ENCODE peak calls at places on chromosomes 16 and 17, in six cellular contexts. Q, M, J, D, X and R are unnamed samples. For H3K4me1, the result is how much of the 10 kb centered on the place peaks cover.

GRCh38 chr17:64950871-64951270 is 31.6 kb upstream of the LRRC37A3 start:
- DNase-seq in J (no peak), Q (no peak), D (no peak), X (no peak), M (no peak), R (no peak)

GRCh38 chr16:48834576-48834975 is 224.6 kb upstream of the N4BP1 start:
- DNase-seq in Q (no peak), X (no peak), J (no peak), M (no peak), D (no peak), R (no peak)

GRCh38 chr17:81646869-81647600 is 9.3 kb downstream of the PDE6G start:
- DNase-seq in Q (no peak), J (no peak), M (no peak), X (no peak), D (no peak), R (peak)

GRCh38 chr16:15544405-15544804 is 98.5 kb downstream of the MARF1 start:
- DNase-seq in Q (no peak), X (no peak), D (no peak), M (no peak), J (no peak), R (no peak)

GRCh38 chr17:17063546-17064122 is 21.4 kb downstream of the MPRIP start:
- DNase-seq in J (peak), X (peak), D (no peak), M (no peak), Q (peak), R (peak)

GRCh38 chr17:70040336-70040735 is 34.7 kb upstream of the KCNJ16 start:
- DNase-seq in J (no peak), D (no peak), M (no peak), X (no peak), Q (no peak), R (no peak)

GRCh38 chr17:50153650-50154575 is 3.4 kb upstream of the PPP1R9B start:
- DNase-seq in M (no peak), Q (peak), D (peak), X (peak), J (no peak), R (peak)

GRCh38 chr17:48587276-48588073 is 2.6 kb downstream of the HOXB3 start:
- DNase-seq in M (no peak), D (no peak), X (no peak), Q (no peak), J (no peak), R (no peak)

GRCh38 chr17:6666077-6666521 is 14.5 kb downstream of the C17orf100 start:
- DNase-seq in X (peak), J (peak), Q (peak), M (peak), D (peak), R (peak)

GRCh38 chr17:9181640-9182039 is 160.3 kb downstream of the NTN1 start:
- DNase-seq in Q (no peak), M (no peak), D (no peak), X (no peak), J (no peak), R (no peak)

GRCh38 chr17:72931163-72931562 is 161.3 kb downstream of the SLC39A11 start:
- DNase-seq in Q (no peak), M (peak), J (no peak), X (no peak), D (no peak), R (no peak)

GRCh38 chr16:8849411-8850011 is 19.3 kb downstream of the CARHSP1 start:
- DNase-seq in X (no peak), Q (no peak), J (no peak), D (no peak), M (no peak), R (peak)

GRCh38 chr17:17445925-17446665 is 30.7 kb upstream of the MED9 start:
- DNase-seq in M (no peak), X (peak), Q (no peak), J (peak), D (no peak), R (peak)

GRCh38 chr16:84690088-84690819 is 9.5 kb upstream of the USP10 start:
- DNase-seq in D (no peak), Q (no peak), X (no peak), J (no peak), M (no peak), R (no peak)

GRCh38 chr17:48954300-48954755 is 9.7 kb upstream of the SNF8 start:
- DNase-seq in J (no peak), M (no peak), X (peak), D (no peak), Q (no peak), R (no peak)

GRCh38 chr17:67027031-67027628 is 17.2 kb upstream of the CACNG1 start:
- DNase-seq in M (no peak), X (peak), J (no peak), Q (no peak), D (no peak), R (peak)

GRCh38 chr16:85182286-85182685 is 70.0 kb upstream of the CIBAR2 start:
- DNase-seq in Q (no peak), X (no peak), D (no peak), J (peak), M (no peak), R (no peak)

GRCh38 chr17:5630434-5630833 is 46.1 kb upstream of the NLRP1 start:
- DNase-seq in D (no peak), Q (no peak), J (no peak), M (no peak), X (no peak), R (no peak)

GRCh38 chr16:5526826-5527225 is 429.2 kb upstream of the EEF2KMT start:
- DNase-seq in M (no peak), X (no peak), J (no peak), D (no peak), Q (no peak), R (no peak)

GRCh38 chr17:45038771-45039634 is 12.4 kb downstream of the DCAKD start:
- DNase-seq in J (no peak), Q (no peak), X (no peak), D (peak), M (no peak), R (no peak)

GRCh38 chr16:57663917-57664661 is 4.0 kb upstream of the ADGRG3 start:
- DNase-seq in X (no peak), J (no peak), D (no peak), M (no peak), Q (no peak), R (peak)

GRCh38 chr16:11138026-11138768 is 117.8 kb downstream of the SOCS1 start:
- DNase-seq in Q (no peak), X (no peak), D (no peak), M (no peak), J (no peak), R (no peak)

GRCh38 chr16:85091522-85091910 is 20.8 kb downstream of the CIBAR2 start:
- DNase-seq in Q (no peak), J (no peak), D (no peak), X (no peak), M (no peak), R (no peak)

GRCh38 chr17:81074440-81074839 is 39.5 kb downstream of the BAIAP2 start:
- DNase-seq in Q (no peak), X (no peak), D (no peak), M (no peak), J (no peak), R (no peak)

GRCh38 chr17:44906010-44906646 is 6.9 kb upstream of the EFTUD2 start:
- DNase-seq in Q (no peak), J (no peak), X (peak), D (no peak), M (no peak), R (no peak)

GRCh38 chr17:45867171-45867570 is 22.5 kb downstream of the SPPL2C start:
- DNase-seq in M (no peak), X (no peak), Q (no peak), D (no peak), J (no peak), R (no peak)

GRCh38 chr16:84735846-84736586 is 36.2 kb downstream of the USP10 start:
- DNase-seq in X (peak), J (peak), Q (no peak), D (no peak), M (peak), R (no peak)

GRCh38 chr16:87762071-87762571 is 3.7 kb downstream of the KLHDC4 start:
- DNase-seq in M (no peak), Q (no peak), D (no peak), X (no peak), J (no peak), R (no peak)

GRCh38 chr17:45430738-45431530 is 1.7 kb downstream of the ARHGAP27 start:
- DNase-seq in X (peak), Q (peak), M (no peak), J (peak), D (no peak), R (peak)

GRCh38 chr17:34090593-34090992 is 164.5 kb upstream of the CCL2 start:
- DNase-seq in D (no peak), M (no peak), Q (no peak), X (no peak), J (no peak), R (no peak)

GRCh38 chr17:45703348-45703747 is 80.8 kb upstream of the CRHR1 start:
- DNase-seq in M (no peak), D (no peak), X (no peak), Q (no peak), J (no peak), R (no peak)

GRCh38 chr16:2490190-2491105 is 15.5 kb downstream of the TBC1D24 start:
- DNase-seq in M (no peak), X (no peak), Q (no peak), D (no peak), J (no peak), R (peak)
- H3K4me1 ChIP-seq in M (under half), X (under half), Q (under half), D (under half), J (under half), R (under half)

GRCh38 chr17:79799538-79800324 is 2.9 kb upstream of the CBX8 start:
- DNase-seq in X (no peak), M (no peak), Q (no peak), D (no peak), J (no peak), R (no peak)
- H3K4me1 ChIP-seq in X (under half), M (half or more), Q (under half), D (under half), J (half or more), R (under half)

DNA sequence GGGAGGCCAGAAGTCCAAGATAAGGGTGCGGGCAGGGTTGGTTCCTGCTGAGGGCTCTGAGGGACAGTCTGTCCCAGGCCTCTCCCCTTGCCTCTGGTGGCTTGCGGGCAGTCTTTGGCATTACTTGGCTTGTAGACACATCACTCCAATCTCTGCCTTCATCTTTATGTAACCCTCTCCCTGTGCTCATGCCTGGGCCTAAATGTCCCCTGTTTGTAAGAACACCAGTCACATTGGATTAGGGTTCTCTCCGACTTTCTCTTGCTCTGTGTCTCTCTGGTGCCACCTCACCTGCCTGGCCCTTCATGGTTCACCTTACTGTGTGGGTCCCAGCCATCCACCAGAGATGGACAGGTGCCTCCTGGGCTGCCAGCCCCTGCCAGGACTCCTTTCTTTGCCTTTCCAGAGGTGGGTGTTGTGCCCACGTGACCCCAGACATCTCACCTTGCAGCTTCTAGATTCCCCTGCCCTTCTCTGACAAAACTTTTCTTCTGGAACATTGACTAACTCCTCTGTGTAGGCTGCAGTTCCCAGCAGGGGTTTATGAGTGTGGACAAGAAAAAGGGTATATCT is 205.8 kb downstream of the MSI2 start:
- DNase-seq in M (no peak), Q (peak), D (no peak), X (no peak), J (no peak), R (no peak)
- H3K4me1 ChIP-seq in M (under half), Q (under half), D (under half), X (under half), J (under half), R (under half)

DNA sequence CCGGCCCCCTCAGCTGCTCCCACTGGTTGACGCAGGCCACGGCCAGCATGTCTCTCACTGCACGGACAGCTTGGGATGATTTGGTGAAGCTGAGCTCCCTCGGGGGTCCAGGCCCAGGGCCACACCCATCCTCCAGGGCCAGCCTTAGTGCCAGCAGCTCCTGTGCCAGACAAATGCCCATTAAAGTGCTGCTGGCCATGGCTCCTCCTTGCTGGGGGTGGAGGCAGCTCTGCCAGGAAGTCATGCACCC is 2.5 kb downstream of the TRIM47 start:
- DNase-seq in Q (no peak), M (no peak), J (no peak), D (no peak), X (peak), R (peak)
- H3K4me1 ChIP-seq in Q (under half), M (under half), J (half or more), D (under half), X (under half), R (under half)

GRCh38 chr17:18968945-18969887 is 17.3 kb downstream of the SLC5A10 start:
- DNase-seq in X (peak), M (no peak), D (no peak), J (no peak), Q (no peak), R (no peak)
- H3K4me1 ChIP-seq in X (under half), M (under half), D (under half), J (under half), Q (under half), R (under half)

DNA sequence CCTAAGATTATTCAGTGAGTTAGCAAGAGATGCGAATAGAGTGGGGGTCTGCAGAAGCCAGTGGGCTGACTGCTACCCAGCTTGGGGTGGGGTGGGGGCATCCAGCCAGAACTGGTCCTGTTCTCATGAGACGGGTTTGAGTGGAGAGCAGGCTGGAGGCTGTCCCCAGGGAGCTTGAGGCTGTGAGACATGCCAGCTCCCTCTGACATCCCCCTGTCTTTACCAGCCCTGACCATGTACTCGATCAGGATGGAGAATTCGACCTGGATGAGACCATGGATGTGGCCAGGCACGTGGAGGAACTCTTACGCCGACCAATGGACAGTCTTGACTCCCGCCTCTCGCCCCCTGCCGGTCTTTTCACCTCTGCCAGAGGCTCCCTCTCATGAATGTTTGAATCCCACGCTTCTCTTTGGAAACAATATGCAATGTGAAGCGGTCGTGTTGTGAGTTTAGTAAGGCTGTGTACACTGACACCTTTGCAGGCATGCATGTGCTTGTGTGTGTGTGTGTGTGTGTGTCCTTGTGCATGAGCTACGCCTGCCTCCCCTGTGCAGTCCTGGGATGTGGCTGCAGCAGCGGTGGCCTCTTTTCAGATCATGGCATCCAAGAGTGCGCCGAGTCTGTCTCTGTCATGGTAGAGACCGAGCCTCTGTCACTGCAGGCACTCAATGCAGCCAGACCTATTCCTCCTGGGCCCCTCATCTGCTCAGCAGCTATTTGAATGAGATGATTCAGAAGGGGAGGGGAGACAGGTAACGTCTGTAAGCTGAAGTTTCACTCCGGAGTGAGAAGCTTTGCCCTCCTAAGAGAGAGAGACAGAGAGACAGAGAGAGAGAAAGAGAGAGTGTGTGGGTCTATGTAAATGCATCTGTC is 22.2 kb downstream of the STAT5A start:
- DNase-seq in X (no peak), M (no peak), J (no peak), D (peak), Q (no peak), R (no peak)
- H3K4me1 ChIP-seq in X (under half), M (under half), J (under half), D (under half), Q (under half), R (under half)

DNA sequence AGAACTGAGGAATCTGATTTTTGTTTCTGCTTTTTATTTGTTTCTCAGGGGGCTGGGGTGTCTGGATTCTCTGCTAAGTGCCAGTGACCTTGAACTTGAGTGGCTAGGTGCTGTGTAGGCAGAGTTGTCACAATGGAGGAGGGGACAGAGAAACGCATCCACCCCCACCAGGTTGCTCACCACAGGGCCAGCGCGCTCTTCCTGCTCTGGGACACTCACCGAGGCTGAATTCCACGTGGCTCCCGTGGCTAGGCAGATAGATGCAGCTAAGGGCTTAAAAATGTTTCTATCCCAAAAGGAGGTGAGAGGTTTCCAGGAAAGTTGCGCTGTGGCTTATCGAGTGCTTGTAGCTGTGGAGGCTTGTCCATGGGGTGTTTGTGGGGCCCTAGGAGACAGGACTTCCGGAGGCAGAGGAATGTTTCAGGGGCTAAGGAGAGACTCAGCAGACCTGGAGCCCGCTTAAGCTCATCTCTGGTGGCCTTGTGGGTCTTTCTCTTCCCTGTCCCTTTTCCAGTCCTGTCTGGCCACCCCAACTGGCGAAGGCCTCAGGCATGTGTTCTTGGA is 36.8 kb downstream of the ADCY7 start:
- DNase-seq in Q (peak), X (no peak), M (no peak), J (no peak), D (no peak), R (peak)
- H3K4me1 ChIP-seq in Q (under half), X (under half), M (under half), J (under half), D (under half), R (under half)

DNA sequence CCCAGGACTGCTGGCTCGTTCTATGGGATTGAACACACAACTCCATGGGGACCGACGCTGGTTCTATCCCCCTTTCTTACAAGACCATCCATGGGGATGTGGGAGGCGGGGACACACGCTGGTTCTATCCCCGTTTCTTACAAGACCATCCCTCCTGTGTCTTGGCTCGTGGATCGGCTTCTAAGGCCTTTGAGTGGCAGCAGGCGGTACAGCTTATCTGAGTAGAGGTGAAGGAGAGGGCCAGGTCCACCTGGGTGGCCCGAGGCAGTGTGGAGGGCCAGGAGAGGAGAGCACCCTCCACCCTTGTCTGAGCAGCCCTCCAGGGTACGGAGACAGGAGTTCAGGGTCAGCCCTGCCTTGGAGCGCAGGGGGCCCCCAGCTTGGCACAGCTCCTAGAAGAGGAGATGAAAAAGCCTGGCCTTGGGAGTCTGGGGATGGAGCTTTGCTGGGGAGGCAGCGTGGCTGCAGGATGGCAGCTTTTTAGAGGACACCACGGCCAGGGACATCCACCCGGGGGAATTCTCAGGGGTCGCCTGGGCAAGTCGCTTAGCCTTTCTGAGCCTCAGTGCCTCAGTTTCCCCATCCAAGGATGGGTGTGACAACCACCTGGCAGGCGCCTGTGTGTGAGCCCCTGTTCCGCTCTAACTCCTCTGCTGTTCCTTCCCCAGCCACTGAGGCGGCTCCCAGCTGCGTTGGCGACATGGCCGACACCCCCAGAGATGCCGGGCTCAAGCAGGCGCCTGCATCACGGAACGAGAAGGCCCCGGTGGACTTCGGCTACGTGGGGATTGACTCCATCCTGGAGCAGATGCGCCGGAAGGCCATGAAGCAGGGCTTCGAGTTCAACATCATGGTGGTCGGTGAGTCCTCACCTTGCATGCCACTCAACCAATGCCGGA is 341.0 kb downstream of the SEC14L1 start:
- DNase-seq in D (peak), M (no peak), Q (no peak), X (no peak), J (no peak), R (peak)
- H3K4me1 ChIP-seq in D (under half), M (half or more), Q (under half), X (under half), J (under half), R (under half)

GRCh38 chr17:77790143-77790829 is 168.2 kb upstream of the TNRC6C start:
- DNase-seq in J (no peak), X (no peak), Q (no peak), D (no peak), M (no peak), R (peak)
- H3K4me1 ChIP-seq in J (under half), X (under half), Q (under half), D (under half), M (under half), R (under half)

DNA sequence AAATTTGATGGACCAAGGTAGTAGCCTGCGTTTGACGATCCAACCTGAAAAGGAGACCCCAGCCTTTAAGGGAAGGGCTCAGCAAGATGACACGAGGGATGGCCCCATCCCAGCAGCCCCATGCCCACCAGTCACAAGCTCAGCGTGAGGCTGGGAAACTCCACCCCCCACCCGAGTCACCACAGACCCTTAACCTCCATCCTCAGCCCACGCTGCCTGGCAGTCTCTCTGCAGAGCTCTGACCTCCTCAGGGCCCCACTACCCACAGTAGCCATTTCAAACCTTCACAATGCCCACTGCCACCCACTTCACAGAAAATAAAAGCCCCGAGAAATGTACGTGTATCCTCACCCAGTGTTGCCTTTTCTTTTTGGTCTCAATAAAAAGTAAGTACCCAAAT is 18.7 kb downstream of the USP36 start:
- DNase-seq in X (no peak), M (no peak), Q (peak), J (peak), D (no peak), R (no peak)
- H3K4me1 ChIP-seq in X (under half), M (under half), Q (under half), J (under half), D (under half), R (under half)